ENCODE peak calls at places on chromosomes 11 and 22, in seven cellular contexts. L is GM23338, O is HCT116, K is esophagus muscularis mucosa, C is transverse colon, Q is endothelial cell of umbilical vein, F is stomach. B is an unnamed sample.

GRCh38 chr11:7609521-7609920 is 63.8 kb downstream of the CYB5R2 start:
- DNase-seq in L (no peak), K (no peak), O (no peak), Q (no peak), F (no peak), C (no peak), B (no peak)

GRCh38 chr11:93267383-93267782 is 63.2 kb upstream of the DEUP1 start:
- DNase-seq in C (no peak), Q (no peak), K (no peak), L (no peak), O (no peak), F (no peak), B (no peak)

GRCh38 chr11:113283881-113284280 is 30.5 kb upstream of the TTC12 start:
- DNase-seq in L (no peak), Q (no peak), C (no peak), K (no peak), O (no peak), F (no peak), B (no peak)

GRCh38 chr11:69249641-69250502 is 44.1 kb upstream of the MYEOV start:
- DNase-seq in O (no peak), L (peak), F (no peak), K (no peak), C (no peak), Q (no peak), B (no peak)

GRCh38 chr11:100785148-100785983 is 98.3 kb downstream of the ARHGAP42 start:
- DNase-seq in O (no peak), L (peak), Q (no peak), F (peak), K (no peak), C (no peak), B (no peak)

GRCh38 chr22:30640361-30640760 is 4.8 kb downstream of the SLC35E4 start:
- DNase-seq in F (no peak), Q (no peak), O (no peak), C (no peak), K (no peak), L (no peak), B (no peak)

GRCh38 chr22:25627271-25627848 is 62.9 kb downstream of the GRK3 start:
- DNase-seq in L (no peak), K (peak), F (no peak), C (no peak), Q (peak), O (no peak), B (no peak)

GRCh38 chr11:86638673-86639072 is 33.7 kb downstream of the ME3 start:
- DNase-seq in C (no peak), F (no peak), Q (no peak), O (no peak), K (peak), L (no peak), B (no peak)

GRCh38 chr11:48141475-48142100 is 75.0 kb upstream of the OR4B1 start:
- DNase-seq in C (no peak), K (no peak), F (no peak), L (no peak), Q (no peak), O (no peak), B (no peak)

GRCh38 chr11:90476442-90477007 is 253.7 kb upstream of the CHORDC1 start:
- DNase-seq in F (peak), C (no peak), K (no peak), L (peak), O (peak), Q (peak), B (no peak)

GRCh38 chr11:42524534-42525227 is 787.1 kb upstream of the API5 start:
- DNase-seq in K (no peak), F (peak), O (no peak), Q (peak), C (peak), L (peak), B (peak)

GRCh38 chr11:8333431-8334401 is 70.0 kb upstream of the LMO1 start:
- DNase-seq in C (no peak), Q (no peak), K (no peak), L (no peak), F (no peak), O (no peak), B (no peak)

GRCh38 chr11:96122601-96123044 is 198.7 kb upstream of the MTMR2 start:
- DNase-seq in O (no peak), F (no peak), Q (no peak), C (no peak), K (no peak), L (no peak), B (peak)

GRCh38 chr11:115446214-115446613 is 58.0 kb downstream of the CADM1 start:
- DNase-seq in C (no peak), L (no peak), K (no peak), O (no peak), Q (no peak), F (no peak), B (no peak)

GRCh38 chr22:29071261-29072045 is 1.4 kb upstream of the KREMEN1 start:
- DNase-seq in F (peak), L (peak), O (no peak), Q (no peak), K (no peak), C (peak), B (peak)

GRCh38 chr11:21411114-21411513 is 741.7 kb downstream of the NELL1 start:
- DNase-seq in K (no peak), C (no peak), L (no peak), O (no peak), F (no peak), Q (no peak), B (no peak)

GRCh38 chr11:25094085-25094802 is 597.4 kb downstream of the LUZP2 start:
- DNase-seq in C (peak), L (no peak), F (no peak), O (no peak), Q (no peak), K (no peak), B (no peak)

GRCh38 chr11:124865902-124866851 is 945 bp downstream of the ROBO3 start:
- DNase-seq in L (peak), F (peak), Q (peak), K (no peak), C (peak), O (no peak), B (no peak)

DNA sequence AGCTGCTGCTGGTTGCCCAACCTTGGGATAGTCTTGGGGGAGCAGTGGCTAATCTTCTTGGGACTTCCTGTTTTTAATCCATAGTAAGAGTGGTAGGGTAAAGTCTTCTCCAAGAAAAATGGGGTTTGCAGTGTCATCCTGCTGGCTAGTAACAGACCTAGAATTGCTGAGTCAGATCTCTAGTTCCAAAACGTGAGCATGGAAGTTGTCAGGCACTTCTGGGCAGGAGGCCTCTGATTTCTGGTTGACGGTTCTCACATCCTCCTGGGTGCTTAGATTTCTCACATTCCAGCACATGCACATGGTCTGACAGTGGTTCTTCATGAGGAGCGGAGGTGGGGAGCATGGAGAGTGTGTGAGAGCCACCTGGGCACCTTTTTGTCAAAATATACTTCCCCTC is 410.0 kb downstream of the OPCML start:
- DNase-seq in L (peak), K (peak), F (no peak), C (no peak), O (no peak), Q (no peak), B (no peak)
- H3K27ac ChIP-seq in L (no peak), K (no peak), F (no peak), C (no peak), O (no peak), Q (no peak), B (no peak)

GRCh38 chr11:70384486-70385152 is 13.7 kb upstream of the CTTN start:
- DNase-seq in K (no peak), L (no peak), C (no peak), Q (no peak), O (no peak), F (no peak), B (no peak)
- TF ChIP-seq POLR2AphosphoS5 in K (no peak), L (no peak), C (no peak), Q (no peak), O (no peak), F (no peak), B (no peak)

DNA sequence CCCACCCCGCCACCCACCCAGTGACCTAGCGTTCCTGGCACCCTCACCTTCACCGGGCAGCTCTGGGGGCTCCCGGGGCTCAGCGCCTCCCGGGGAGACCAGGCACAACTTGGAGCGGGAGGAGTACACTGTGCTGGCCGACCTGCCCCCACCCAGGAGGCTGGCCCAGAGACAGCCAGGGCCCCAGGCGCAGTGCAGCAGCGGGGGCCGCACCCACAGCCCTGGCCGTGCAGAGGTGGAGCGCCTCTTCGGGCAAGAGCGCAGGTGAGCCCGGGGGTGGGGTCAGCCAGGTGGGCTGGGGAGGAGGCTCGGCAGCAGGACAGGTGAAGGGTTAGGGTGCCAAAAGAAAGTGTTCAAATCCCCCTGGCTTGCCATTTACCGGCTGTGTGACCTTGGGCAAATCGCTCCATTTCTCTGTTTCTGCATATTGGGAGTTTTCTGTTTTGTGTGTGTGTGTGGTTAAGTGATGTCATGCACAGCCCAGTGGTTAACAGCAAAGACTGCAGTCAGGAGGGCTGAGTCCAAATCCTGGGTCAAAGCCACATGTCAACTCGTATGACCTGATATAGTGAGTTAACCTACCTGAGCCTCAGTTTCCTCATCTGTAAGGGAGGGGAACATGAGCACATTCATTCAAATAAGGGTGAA is 29.5 kb downstream of the TRIOBP start:
- DNase-seq in C (no peak), O (no peak), K (no peak), F (no peak), Q (no peak), L (no peak), B (no peak)
- TF ChIP-seq CTCF in C (no peak), O (no peak), K (no peak), F (no peak), Q (peak), L (no peak), B (no peak)

GRCh38 chr11:36309779-36310178 is 13.7 kb downstream of the PRR5L start:
- DNase-seq in O (no peak), K (peak), L (no peak), C (no peak), Q (no peak), F (no peak), B (no peak)

GRCh38 chr11:36311926-36312592 is 16.0 kb downstream of the PRR5L start:
- DNase-seq in K (no peak), F (no peak), C (no peak), O (no peak), L (no peak), Q (no peak), B (no peak)

GRCh38 chr11:36313750-36314500 is 17.8 kb downstream of the PRR5L start:
- DNase-seq in O (no peak), K (no peak), L (no peak), Q (no peak), F (no peak), C (no peak), B (no peak)

GRCh38 chr11:36313073-36313472 is 17.0 kb downstream of the PRR5L start:
- DNase-seq in C (no peak), L (no peak), Q (no peak), O (no peak), K (no peak), F (no peak), B (no peak)

DNA sequence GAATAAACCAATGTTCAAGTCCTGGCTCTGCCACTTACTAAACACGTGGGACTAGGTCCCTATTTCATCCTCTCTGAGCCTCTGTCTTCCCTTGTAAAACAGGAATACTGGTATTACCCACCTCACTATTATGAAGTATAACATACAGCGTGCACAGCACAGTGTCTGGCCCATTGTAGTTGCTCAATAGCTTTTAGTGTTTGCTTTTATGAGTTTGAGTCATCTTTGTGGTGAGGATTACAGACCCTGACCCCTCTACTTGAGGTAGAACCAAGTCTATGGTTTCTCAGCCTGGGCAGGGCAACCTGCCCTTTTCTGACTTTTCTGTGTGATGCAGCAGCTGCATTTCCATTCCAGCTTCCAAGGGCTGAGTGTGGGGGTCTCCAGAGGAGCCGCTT is 16.5 kb downstream of the PRR5L start:
- DNase-seq in C (no peak), O (no peak), L (no peak), Q (no peak), K (no peak), F (no peak), B (no peak)
- H3K27ac ChIP-seq in C (no peak), O (no peak), L (no peak), Q (no peak), K (no peak), F (no peak), B (no peak)

GRCh38 chr11:66856496-66857233 is at the start of gene LRFN4:
- DNase-seq in K (no peak), F (peak), L (peak), C (peak), Q (no peak), O (no peak), B (no peak)
- TF ChIP-seq POLR2AphosphoS5 in K (no peak), F (no peak), L (peak), C (no peak), Q (no peak), O (no peak), B (no peak)

GRCh38 chr22:44067033-44067432 is 42.9 kb downstream of the PARVB start:
- DNase-seq in C (no peak), O (no peak), Q (peak), F (no peak), L (no peak), K (no peak), B (no peak)
- TF ChIP-seq CTCF in C (no peak), O (no peak), Q (peak), F (no peak), L (peak), K (no peak), B (no peak)

GRCh38 chr11:119481021-119481666 is 58.2 kb upstream of the THY1 start:
- DNase-seq in Q (peak), C (peak), O (no peak), L (peak), K (peak), F (peak), B (peak)
- H3K27ac ChIP-seq in Q (no peak), C (no peak), O (no peak), L (no peak), K (no peak), F (no peak), B (no peak)

GRCh38 chr22:45995405-45996101 is 18.6 kb upstream of the WNT7B start:
- DNase-seq in Q (no peak), K (no peak), C (no peak), L (no peak), F (no peak), O (no peak), B (no peak)

GRCh38 chr22:45993143-45993692 is 16.3 kb upstream of the WNT7B start:
- DNase-seq in F (no peak), O (no peak), C (no peak), K (no peak), L (no peak), Q (no peak), B (no peak)

GRCh38 chr22:45993841-45994240 is 16.9 kb upstream of the WNT7B start:
- DNase-seq in O (no peak), K (no peak), L (no peak), Q (no peak), F (no peak), C (no peak), B (no peak)

GRCh38 chr22:45996241-45997076 is 19.5 kb upstream of the WNT7B start:
- DNase-seq in L (no peak), F (no peak), C (peak), O (no peak), K (no peak), Q (peak), B (no peak)

DNA sequence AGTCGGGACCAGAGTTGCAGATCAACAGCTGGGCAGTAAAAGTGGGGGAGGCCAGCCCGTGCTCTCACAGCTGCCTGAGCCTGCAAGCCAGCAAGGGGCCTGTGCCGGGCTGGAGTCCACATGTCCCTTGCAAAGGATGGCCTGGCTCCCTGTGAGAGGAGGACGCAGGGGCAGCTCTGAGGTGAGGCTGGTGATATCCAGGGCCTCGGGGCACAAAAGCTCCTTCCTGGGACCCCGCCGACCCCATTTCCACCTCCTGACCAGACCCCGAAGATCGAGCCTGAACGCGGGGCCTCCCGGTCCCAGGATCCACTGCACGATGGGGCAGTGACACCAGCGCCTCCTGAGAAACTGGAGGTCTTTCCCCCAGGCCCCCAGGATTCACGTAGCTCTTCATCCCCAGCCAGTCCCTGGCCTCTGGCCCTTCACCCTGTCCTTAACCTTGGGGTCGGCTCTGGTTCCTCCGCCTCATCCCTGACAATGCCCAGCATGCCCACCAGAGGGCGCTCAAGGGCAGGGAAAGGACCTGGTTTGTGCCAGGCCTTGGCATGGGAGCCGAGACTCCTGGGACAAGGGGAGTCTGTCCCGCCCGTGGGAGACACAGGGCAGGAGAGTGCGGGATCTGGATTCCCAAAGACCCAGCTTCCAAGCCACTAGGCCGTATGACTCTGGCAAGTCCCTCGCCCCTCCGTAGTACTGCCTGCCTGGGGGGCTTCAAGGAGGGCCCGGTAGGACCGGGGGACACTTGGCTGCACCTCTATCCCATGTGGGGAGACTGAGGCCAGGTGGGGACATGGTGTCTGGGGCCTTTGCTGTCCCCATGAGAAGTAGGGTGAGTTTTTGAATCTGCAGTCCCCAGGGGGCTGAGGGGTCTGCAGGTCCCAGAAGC is 17.8 kb upstream of the WNT7B start:
- DNase-seq in F (peak), L (peak), Q (peak), C (peak), K (no peak), O (no peak), B (peak)
- TF ChIP-seq POLR2AphosphoS5 in F (no peak), L (no peak), Q (no peak), C (no peak), K (no peak), O (no peak), B (peak)

GRCh38 chr22:42966389-42966998 is 48.5 kb downstream of the PACSIN2 start:
- DNase-seq in F (no peak), L (no peak), C (no peak), Q (no peak), O (no peak), K (no peak), B (no peak)

GRCh38 chr22:42969348-42969975 is 45.5 kb downstream of the PACSIN2 start:
- DNase-seq in L (no peak), O (no peak), K (no peak), C (no peak), Q (no peak), F (no peak), B (no peak)

GRCh38 chr22:42970029-42970428 is 44.9 kb downstream of the PACSIN2 start:
- DNase-seq in Q (no peak), C (no peak), L (no peak), O (no peak), K (no peak), F (no peak), B (no peak)

GRCh38 chr22:42967005-42967404 is 47.9 kb downstream of the PACSIN2 start:
- DNase-seq in K (no peak), F (no peak), C (no peak), O (no peak), Q (no peak), L (no peak), B (no peak)

DNA sequence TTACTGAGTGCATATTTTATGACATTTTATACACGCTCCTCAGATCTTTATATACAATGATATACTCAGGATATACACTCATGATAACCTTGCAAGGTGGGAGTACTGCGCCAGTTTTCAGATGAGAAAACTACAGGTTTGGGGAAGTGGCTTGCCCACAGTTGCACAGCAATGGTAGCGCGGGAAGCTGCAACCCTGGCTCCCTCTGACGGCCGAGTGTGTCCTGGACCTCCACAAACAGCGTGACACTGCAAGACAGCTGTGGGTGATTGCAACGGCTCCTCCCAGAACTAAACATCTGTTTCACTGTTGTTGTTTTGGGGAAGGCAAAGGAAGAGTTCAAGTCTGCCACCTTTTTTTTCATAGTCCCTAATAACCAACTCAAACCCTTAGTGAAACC is 47.0 kb downstream of the PACSIN2 start:
- DNase-seq in L (no peak), F (peak), O (no peak), Q (no peak), C (peak), K (no peak), B (no peak)
- TF ChIP-seq CTCF in L (no peak), F (no peak), O (no peak), Q (no peak), C (no peak), K (peak), B (peak)

DNA sequence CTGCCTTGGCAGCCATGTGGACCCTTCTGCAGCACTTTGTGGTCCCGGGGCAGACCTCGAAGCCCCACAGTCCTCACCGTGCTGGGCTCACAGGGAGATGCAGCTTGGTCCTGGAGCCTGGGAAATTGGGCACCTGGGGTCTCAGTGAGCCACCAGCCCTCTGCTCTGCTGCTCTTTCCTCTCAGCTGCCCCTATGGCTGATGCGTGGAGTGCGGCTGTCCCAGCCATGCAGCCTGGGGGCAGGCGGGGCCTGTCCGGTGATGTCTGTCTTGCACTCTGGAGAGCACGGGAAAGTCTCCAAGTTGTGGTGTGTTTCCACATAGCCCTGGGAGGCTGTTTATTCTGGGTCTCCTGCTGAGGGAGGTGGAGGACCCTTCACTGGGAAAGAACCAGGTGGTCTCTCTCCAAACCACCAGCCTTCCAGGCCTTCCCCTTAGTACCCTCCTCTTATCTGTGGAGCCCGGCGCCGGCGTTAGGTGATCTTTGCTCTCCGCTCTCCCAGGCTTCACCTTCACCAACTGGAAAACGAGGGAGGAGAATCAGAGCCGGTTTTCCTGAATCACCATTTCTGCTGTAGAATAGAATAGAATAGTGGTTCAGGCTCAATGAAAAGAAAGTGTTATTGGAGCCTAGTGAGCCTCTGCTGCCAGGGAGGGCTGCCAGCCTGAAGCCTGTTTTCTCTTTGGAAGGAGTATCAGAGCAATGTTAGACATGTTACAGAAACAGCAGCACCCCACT is 41.2 kb upstream of the GRAMD4 start:
- DNase-seq in F (peak), K (no peak), Q (no peak), L (no peak), O (no peak), C (peak), B (no peak)
- H3K27ac ChIP-seq in F (peak), K (peak), Q (no peak), L (no peak), O (no peak), C (peak), B (no peak)